ENCODE peak calls at places on chromosomes 1 and 21, in eight cellular contexts. V is activated T-cell treated with anti-CD3 and anti-CD28 coated beads for 4 hours; Z is stromal cell of bone marrow; P is DND-41; Q is stimulated activated CD4-positive, alpha-beta T cell treated with anti-CD3 and anti-CD28 coated beads, Interleukin-12 subunit alpha, Interleukin-12 subunit beta, amount 100 ng/mL, for 24 hours; R is HFF-Myc; D is stimulated activated CD8-positive, alpha-beta memory T cell treated with anti-CD3 and anti-CD28 coated beads, Interleukin-2, amount 100 ng/mL, for 1 hour; X is GM13976. M is an unnamed sample.

GRCh38 chr21:45285266-45285931 is 2.3 kb downstream of the POFUT2 start:
- DNase-seq in X (no peak), R (no peak), Z (no peak), D (no peak), P (no peak), V (no peak), Q (no peak), M (no peak)

GRCh38 chr1:32763221-32763620 is 53.9 kb downstream of the YARS1 start:
- DNase-seq in X (peak), D (no peak), Q (no peak), V (no peak), R (no peak), Z (no peak), P (no peak), M (no peak)

GRCh38 chr1:163570061-163570460 is 248.3 kb downstream of the NUF2 start:
- DNase-seq in Z (no peak), P (no peak), X (no peak), R (no peak), Q (no peak), D (no peak), V (no peak), M (no peak)

GRCh38 chr1:93616996-93617669 is 64.5 kb downstream of the BCAR3 start:
- DNase-seq in R (no peak), Q (no peak), Z (no peak), P (peak), X (no peak), V (no peak), D (no peak), M (no peak)

GRCh38 chr1:47575855-47576757 is 138.3 kb downstream of the FOXD2 start:
- DNase-seq in X (no peak), Z (no peak), D (no peak), R (no peak), Q (no peak), P (no peak), V (no peak), M (peak)

GRCh38 chr1:234882898-234883297 is 245.7 kb downstream of the TOMM20 start:
- DNase-seq in Q (no peak), X (no peak), D (no peak), R (no peak), P (no peak), Z (no peak), V (no peak), M (no peak)

GRCh38 chr1:202143768-202144509 is 598 bp downstream of the ARL8A start:
- DNase-seq in X (peak), P (peak), Q (no peak), D (no peak), R (no peak), V (no peak), Z (no peak), M (no peak)

GRCh38 chr1:47572731-47573505 is 135.1 kb downstream of the FOXD2 start:
- DNase-seq in V (no peak), R (no peak), Q (no peak), P (no peak), D (no peak), X (no peak), Z (no peak), M (no peak)

GRCh38 chr1:25111706-25112105 is 120.6 kb downstream of the SYF2 start:
- DNase-seq in D (no peak), Q (no peak), R (no peak), Z (no peak), P (no peak), V (no peak), X (no peak), M (no peak)

GRCh38 chr1:44036409-44037111 is 5.3 kb upstream of the SLC6A9 start:
- DNase-seq in R (peak), P (peak), D (peak), V (peak), X (peak), Q (peak), Z (no peak), M (no peak)

GRCh38 chr1:33364578-33364945 is 43.7 kb upstream of the A3GALT2 start:
- DNase-seq in D (no peak), P (no peak), X (no peak), Q (no peak), V (no peak), R (no peak), Z (no peak), M (no peak)

GRCh38 chr1:202711949-202712635 is 1.8 kb upstream of the SYT2 start:
- DNase-seq in V (no peak), P (no peak), D (no peak), Q (no peak), R (no peak), X (no peak), Z (no peak), M (no peak)

GRCh38 chr1:64490204-64490818 is 20.4 kb downstream of the CACHD1 start:
- DNase-seq in X (no peak), P (no peak), Z (no peak), Q (no peak), R (no peak), D (no peak), V (no peak), M (no peak)

GRCh38 chr1:78297828-78298227 is 192.9 kb upstream of the PTGFR start:
- DNase-seq in R (peak), D (no peak), Z (no peak), X (no peak), V (no peak), Q (no peak), P (peak), M (no peak)

GRCh38 chr21:16624468-16625102 is 888.3 kb upstream of the CXADR start:
- DNase-seq in R (no peak), D (no peak), Z (no peak), Q (no peak), V (no peak), P (no peak), X (no peak), M (no peak)

GRCh38 chr1:105886309-105886708 is 1170.2 kb upstream of the PRMT6 start:
- DNase-seq in Z (no peak), Q (no peak), R (no peak), D (no peak), V (no peak), X (no peak), P (no peak), M (no peak)

GRCh38 chr1:9684806-9685205 is 33.3 kb downstream of the PIK3CD start:
- DNase-seq in X (no peak), V (no peak), Z (no peak), R (no peak), D (no peak), P (no peak), Q (no peak), M (no peak)

GRCh38 chr1:151406176-151406575 is 6.8 kb downstream of the PSMB4 start:
- DNase-seq in X (no peak), R (no peak), V (no peak), D (no peak), Z (no peak), Q (no peak), P (no peak), M (no peak)

M was measured in AG04450.